ENCODE peak calls at places on chromosomes 11 and 22, in five cellular contexts. H is neural crest cell, V is nucleus accumbens, M is body of pancreas, S is epithelial cell of esophagus. X is an unnamed sample.

GRCh38 chr11:69479591-69480271 is 1.7 kb upstream of the LINC01488 start:
- DNase-seq in H (no peak), V (no peak), M (peak), S (peak), X (no peak)

GRCh38 chr11:120956710-120957500 is 67.0 kb upstream of the TBCEL start:
- DNase-seq in H (no peak), V (no peak), M (no peak), S (peak), X (no peak)

GRCh38 chr22:36191106-36191836 is 10.3 kb downstream of the APOL4 start:
- DNase-seq in H (no peak), V (peak), M (peak), S (no peak), X (peak)

GRCh38 chr22:19759994-19760651 is 455 bp upstream of the TBX1 start:
- DNase-seq in H (no peak), V (no peak), M (no peak), S (no peak), X (no peak)

GRCh38 chr11:118921121-118921928 is 4.4 kb downstream of the BCL9L start:
- DNase-seq in H (no peak), V (no peak), M (peak), S (peak), X (no peak)

GRCh38 chr22:41664951-41665350 is 23.7 kb downstream of the SNU13 start:
- DNase-seq in H (no peak), V (no peak), M (no peak), S (no peak), X (no peak)

GRCh38 chr11:43921561-43922294 is 20.7 kb upstream of the C11orf96 start:
- DNase-seq in H (no peak), V (no peak), M (no peak), S (no peak), X (no peak)

GRCh38 chr11:120128392-120129172 is 9.3 kb downstream of the TRIM29 start:
- DNase-seq in H (no peak), V (no peak), M (peak), S (peak), X (peak)

GRCh38 chr11:126426820-126427749 is 71.6 kb downstream of the ST3GAL4 start:
- DNase-seq in H (no peak), V (no peak), M (no peak), S (no peak), X (no peak)

GRCh38 chr11:66363805-66364535 is 7.6 kb downstream of the SLC29A2 start:
- DNase-seq in H (peak), V (no peak), M (no peak), S (peak), X (no peak)

GRCh38 chr11:104881117-104881794 is 17.0 kb downstream of the CASP12 start:
- DNase-seq in H (no peak), V (no peak), M (no peak), S (no peak), X (no peak)

GRCh38 chr22:26139320-26139719 is 29.9 kb upstream of the SEZ6L start:
- DNase-seq in H (no peak), V (no peak), M (peak), S (no peak), X (no peak)

GRCh38 chr11:68269414-68270081 is 2.2 kb downstream of the C11orf24 start:
- DNase-seq in H (no peak), V (no peak), M (no peak), S (no peak), X (no peak)

GRCh38 chr11:27116684-27117083 is 76.1 kb downstream of the BBOX1 start:
- DNase-seq in H (no peak), V (no peak), M (no peak), S (no peak), X (no peak)

GRCh38 chr22:44191036-44191454 is 10.3 kb downstream of the PARVG start:
- DNase-seq in H (no peak), V (no peak), M (no peak), S (peak), X (no peak)

GRCh38 chr11:43399983-43400630 is 41.4 kb downstream of the TTC17 start:
- DNase-seq in H (no peak), V (no peak), M (no peak), S (peak), X (no peak)

GRCh38 chr11:102047305-102047924 is at the start of gene CFAP300:
- DNase-seq in H (peak), V (no peak), M (peak), S (peak), X (peak)

GRCh38 chr11:70522613-70523311 is 124.4 kb downstream of the CTTN start:
- DNase-seq in H (peak), V (no peak), M (no peak), S (no peak), X (no peak)

GRCh38 chr22:28750471-28750881 is 8.6 kb downstream of the HSCB start:
- DNase-seq in H (no peak), V (no peak), M (no peak), S (peak), X (no peak)

GRCh38 chr11:3226846-3227567 is 5.2 kb downstream of the MRGPRE start:
- DNase-seq in H (no peak), V (no peak), M (no peak), S (no peak), X (peak)

GRCh38 chr11:120288021-120288420 is 37.1 kb upstream of the TLCD5 start:
- DNase-seq in H (no peak), V (no peak), M (no peak), S (peak), X (no peak)

GRCh38 chr11:128621491-128622136 is 34.3 kb upstream of the ETS1 start:
- DNase-seq in H (no peak), V (no peak), M (peak), S (peak), X (no peak)

GRCh38 chr11:125165111-125165663 is 636 bp downstream of the PKNOX2 start:
- DNase-seq in H (no peak), V (no peak), M (peak), S (peak), X (no peak)

GRCh38 chr11:35260342-35260985 is 121.5 kb downstream of the CD44 start:
- DNase-seq in H (no peak), V (no peak), M (peak), S (peak), X (peak)

GRCh38 chr11:34276465-34276864 is 81.3 kb downstream of the ABTB2 start:
- DNase-seq in H (no peak), V (no peak), M (no peak), S (no peak), X (no peak)